ENCODE peak calls at places on chromosomes 7 and 10, in ten cellular contexts. A is SHP77, F is GM19239, B is Ammon's horn, P is progenitor cell of endocrine pancreas, J is RPMI8226, N is T47D, E is islet precursor cell, S is A549, V is NCI-H1092 treated with DMSO at 0.1 percent for 48 hours. D is an unnamed sample.

GRCh38 chr10:63630085-63630927 is 109.1 kb downstream of the REEP3 start:
- DNase-seq in A (peak; percentile 90), F (peak; percentile 62), B (peak; percentile 81), P (peak; percentile 72), J (peak; percentile 92), N (peak; percentile 96), E (peak; percentile 99), S (peak; percentile 93), V (peak; percentile 84), D (peak; percentile 62)

GRCh38 chr10:3107426-3107961 is 40.1 kb downstream of the PFKP start:
- DNase-seq in A (no peak), F (no peak), B (peak; percentile 93), P (no peak), J (no peak), N (no peak), E (no peak), S (peak; percentile 95), V (no peak), D (no peak)

GRCh38 chr7:106568680-106569499 is 92.1 kb downstream of the CCDC71L start:
- DNase-seq in A (peak; percentile 40), F (no peak), B (peak; percentile 4), P (no peak), J (no peak), N (peak; percentile 72), E (peak; percentile 97), S (peak; percentile 43), V (peak; percentile 47), D (no peak)

GRCh38 chr10:102580230-102580629 is 64.0 kb upstream of the TRIM8 start:
- DNase-seq in A (no peak), F (no peak), B (no peak), P (no peak), J (no peak), N (no peak), E (no peak), S (no peak), V (no peak), D (no peak)

GRCh38 chr10:110179220-110179619 is 28.2 kb upstream of the MXI1 start:
- DNase-seq in A (no peak), F (no peak), B (no peak), P (no peak), J (no peak), N (no peak), E (no peak), S (no peak), V (no peak), D (no peak)

GRCh38 chr7:35818513-35818912 is 17.7 kb downstream of the SEPTIN7 start:
- DNase-seq in A (no peak), F (no peak), B (no peak), P (no peak), J (no peak), N (no peak), E (no peak), S (no peak), V (no peak), D (no peak)

GRCh38 chr7:154310114-154310513 is 257.9 kb downstream of the DPP6 start:
- DNase-seq in A (no peak), F (no peak), B (no peak), P (no peak), J (no peak), N (no peak), E (no peak), S (no peak), V (no peak), D (no peak)

GRCh38 chr7:70392282-70392681 is 739.7 kb upstream of the GALNT17 start:
- DNase-seq in A (no peak), F (no peak), B (no peak), P (no peak), J (no peak), N (no peak), E (no peak), S (no peak), V (no peak), D (no peak)

GRCh38 chr7:22087861-22088260 is 142.2 kb upstream of the CDCA7L start:
- DNase-seq in A (no peak), F (no peak), B (no peak), P (no peak), J (no peak), N (no peak), E (peak; percentile 37), S (no peak), V (no peak), D (no peak)

GRCh38 chr7:33733865-33734650 is 171.3 kb upstream of the BMPER start:
- DNase-seq in A (no peak), F (no peak), B (no peak), P (no peak), J (no peak), N (no peak), E (peak; percentile 14), S (no peak), V (peak; percentile 67), D (no peak)

GRCh38 chr7:135748770-135749169 is at the start of gene FAM180A:
- DNase-seq in A (no peak), F (no peak), B (no peak), P (no peak), J (no peak), N (no peak), E (no peak), S (no peak), V (no peak), D (no peak)

GRCh38 chr7:117012284-117013174 is 59.2 kb downstream of the ST7 start:
- DNase-seq in A (no peak), F (no peak), B (no peak), P (no peak), J (peak; percentile 39), N (peak; percentile 22), E (no peak), S (peak; percentile 57), V (peak; percentile 52), D (no peak)

GRCh38 chr7:30446266-30446665 is 32.3 kb downstream of the NOD1 start:
- DNase-seq in A (no peak), F (no peak), B (no peak), P (no peak), J (no peak), N (no peak), E (peak; percentile 42), S (no peak), V (no peak), D (no peak)

GRCh38 chr7:13047061-13047460 is 359.6 kb downstream of the ARL4A start:
- DNase-seq in A (no peak), F (no peak), B (no peak), P (no peak), J (no peak), N (no peak), E (no peak), S (no peak), V (no peak), D (no peak)

GRCh38 chr7:94655562-94655883 is 410 bp downstream of the SGCE start:
- DNase-seq in A (no peak), F (no peak), B (no peak), P (no peak), J (no peak), N (no peak), E (peak; percentile 56), S (no peak), V (peak; percentile 77), D (no peak)

GRCh38 chr7:2924866-2925840 is 81.0 kb upstream of the GNA12 start:
- DNase-seq in A (no peak), F (no peak), B (no peak), P (no peak), J (peak; percentile 61), N (no peak), E (peak; percentile 43), S (no peak), V (peak; percentile 46), D (no peak)

GRCh38 chr10:17516376-17516775 is 62.0 kb upstream of the ST8SIA6 start:
- DNase-seq in A (no peak), F (no peak), B (no peak), P (no peak), J (no peak), N (no peak), E (no peak), S (no peak), V (no peak), D (no peak)

GRCh38 chr10:33129181-33129928 is 171.3 kb upstream of the ITGB1 start:
- DNase-seq in A (no peak), F (no peak), B (no peak), P (no peak), J (no peak), N (no peak), E (peak; percentile 39), S (peak; percentile 81), V (no peak), D (no peak)

GRCh38 chr7:44858161-44858560 is 10.3 kb upstream of the H2AZ2 start:
- DNase-seq in A (no peak), F (no peak), B (no peak), P (no peak), J (no peak), N (no peak), E (no peak), S (no peak), V (no peak), D (peak; percentile 8)

GRCh38 chr10:43218206-43218950 is 48.5 kb downstream of the RASGEF1A start:
- DNase-seq in A (no peak), F (no peak), B (peak; percentile 71), P (no peak), J (no peak), N (no peak), E (no peak), S (no peak), V (no peak), D (no peak)

GRCh38 chr7:157565201-157565626 is 228.4 kb downstream of the DNAJB6 start:
- DNase-seq in A (no peak), F (no peak), B (no peak), P (no peak), J (no peak), N (no peak), E (no peak), S (no peak), V (no peak), D (no peak)

GRCh38 chr10:35784751-35785150 is 142.7 kb upstream of the FZD8 start:
- DNase-seq in A (no peak), F (no peak), B (no peak), P (no peak), J (no peak), N (no peak), E (no peak), S (no peak), V (no peak), D (no peak)

GRCh38 chr7:100827330-100828226 is at the start of gene EPHB4:
- DNase-seq in A (no peak), F (no peak), B (no peak), P (peak; percentile 84), J (peak; percentile 78), N (peak; percentile 90), E (peak; percentile 94), S (peak; percentile 91), V (no peak), D (no peak)

GRCh38 chr7:101985646-101986199 is 168.3 kb downstream of the CUX1 start:
- DNase-seq in A (no peak), F (no peak), B (no peak), P (no peak), J (no peak), N (no peak), E (peak; percentile 76), S (no peak), V (no peak), D (no peak)

GRCh38 chr10:88499569-88500470 is 83.3 kb downstream of the RNLS start:
- DNase-seq in A (no peak), F (no peak), B (no peak), P (no peak), J (no peak), N (no peak), E (no peak), S (no peak), V (no peak), D (no peak)

GRCh38 chr10:133292919-133293809 is 15.5 kb downstream of the TUBGCP2 start:
- DNase-seq in A (no peak), F (no peak), B (no peak), P (no peak), J (no peak), N (no peak), E (no peak), S (no peak), V (no peak), D (no peak)

GRCh38 chr10:99461230-99461629 is 30.8 kb upstream of the GOT1 start:
- DNase-seq in A (no peak), F (no peak), B (no peak), P (no peak), J (no peak), N (no peak), E (peak; percentile 61), S (peak; percentile 23), V (no peak), D (no peak)